ENCODE peak calls at places on chromosomes 4 and X, in four cellular contexts. W is endothelial cell of umbilical vein, I is HCT116, B is GM12878. U is an unnamed sample.

GRCh38 chrX:41014776-41015175 is 70.5 kb upstream of the USP9X start:
- DNase-seq in B (no peak), W (no peak), I (peak; percentile 51), U (no peak)

GRCh38 chr4:149795256-149795655 is 20.4 kb downstream of the IQCM start:
- DNase-seq in W (no peak), I (no peak), B (no peak), U (no peak)

GRCh38 chr4:47383829-47384427 is 79.6 kb downstream of the COMMD8 start:
- DNase-seq in I (peak; percentile 10), B (no peak), W (peak; percentile 28), U (no peak)

GRCh38 chrX:114924846-114925245 is 92.6 kb downstream of the IL13RA2 start:
- DNase-seq in W (no peak), I (no peak), B (no peak), U (no peak)

GRCh38 chr4:83846193-83846830 is 310.4 kb downstream of the GPAT3 start:
- DNase-seq in I (no peak), B (no peak), W (no peak), U (no peak)

GRCh38 chr4:19155568-19155967 is 1096.1 kb upstream of the SLIT2 start:
- DNase-seq in W (no peak), I (no peak), B (no peak), U (no peak)

GRCh38 chrX:130120321-130120731 is 10.0 kb upstream of the ELF4 start:
- DNase-seq in W (peak; percentile 45), I (no peak), B (no peak), U (no peak)

GRCh38 chrX:8738588-8739189 is 6.8 kb upstream of the ANOS1 start:
- DNase-seq in W (peak; percentile 33), B (no peak), I (no peak), U (peak; percentile 27)

GRCh38 chr4:143616771-143617170 is 83.7 kb downstream of the FREM3 start:
- DNase-seq in I (no peak), W (no peak), B (peak; percentile 48), U (no peak)

GRCh38 chrX:9865804-9866471 is 79.7 kb downstream of the SHROOM2 start:
- DNase-seq in W (peak; percentile 60), B (no peak), I (peak; percentile 87), U (no peak)

GRCh38 chr4:93319011-93319410 is 509.5 kb upstream of the ATOH1 start:
- DNase-seq in W (no peak), I (no peak), B (no peak), U (no peak)

GRCh38 chrX:23907496-23908218 is at the start of the genes APOO and CXorf58:
- DNase-seq in I (peak; percentile 83), B (peak; percentile 54), W (peak; percentile 91), U (peak; percentile 87)
- TF ChIP-seq CTCF in I (no peak), B (peak; percentile 73), W (peak; percentile 83), U (peak; percentile 58)

GRCh38 chr4:119093042-119093827 is 42.4 kb upstream of the MYOZ2 start:
- DNase-seq in W (no peak), B (no peak), I (no peak), U (no peak)

GRCh38 chr4:119099227-119099910 is 36.3 kb upstream of the MYOZ2 start:
- DNase-seq in I (no peak), W (no peak), B (no peak), U (no peak)

GRCh38 chr4:119098306-119098705 is 37.3 kb upstream of the MYOZ2 start:
- DNase-seq in B (no peak), W (no peak), I (no peak), U (no peak)

GRCh38 chr4:119100640-119101039 is 35.0 kb upstream of the MYOZ2 start:
- DNase-seq in W (no peak), B (no peak), I (no peak), U (no peak)

GRCh38 chr4:119097282-119097900 is 38.2 kb upstream of the MYOZ2 start:
- DNase-seq in I (no peak), W (no peak), B (no peak), U (no peak)
- H3K27ac ChIP-seq in I (no peak overlapping the region), W (no peak overlapping the region), B (no peak overlapping the region), U (no peak overlapping the region)

GRCh38 chr4:17095771-17096170 is 197.3 kb upstream of the LDB2 start:
- DNase-seq in B (no peak), W (no peak), I (no peak), U (no peak)
- TF ChIP-seq POLR2AphosphoS5 in B (no peak), W (no peak), I (no peak), U (no peak)

DNA sequence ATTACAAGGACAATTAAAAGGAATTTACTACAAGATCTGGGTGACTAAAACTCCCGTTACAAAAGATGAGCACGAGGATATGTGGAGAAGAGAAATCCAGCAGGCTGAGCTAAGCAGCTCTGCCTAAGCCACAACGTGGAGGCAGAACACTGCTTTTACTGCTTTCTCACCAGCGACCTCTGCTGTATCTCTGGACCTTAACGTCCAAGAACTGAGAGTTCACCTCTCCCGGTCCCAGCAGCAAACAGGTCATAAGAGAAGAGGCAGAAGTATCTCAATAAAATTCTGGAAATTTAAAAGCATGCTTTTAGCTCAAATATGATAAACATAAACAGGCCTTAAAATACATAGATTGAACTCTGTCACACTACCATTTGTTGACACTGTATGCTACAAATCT is 81.0 kb downstream of the ADGRA3 start:
- DNase-seq in B (no peak), I (peak; percentile 13), W (peak; percentile 61), U (peak; percentile 8)
- TF ChIP-seq CTCF in B (peak; percentile 14), I (peak; percentile 32), W (peak; percentile 57), U (no peak)

GRCh38 chr4:4719446-4719845 is 140.0 kb upstream of the MSX1 start:
- DNase-seq in I (no peak), B (no peak), W (no peak), U (no peak)
- H3K27ac ChIP-seq in I (no peak overlapping the region), B (no peak overlapping the region), W (no peak overlapping the region), U (no peak overlapping the region)

DNA sequence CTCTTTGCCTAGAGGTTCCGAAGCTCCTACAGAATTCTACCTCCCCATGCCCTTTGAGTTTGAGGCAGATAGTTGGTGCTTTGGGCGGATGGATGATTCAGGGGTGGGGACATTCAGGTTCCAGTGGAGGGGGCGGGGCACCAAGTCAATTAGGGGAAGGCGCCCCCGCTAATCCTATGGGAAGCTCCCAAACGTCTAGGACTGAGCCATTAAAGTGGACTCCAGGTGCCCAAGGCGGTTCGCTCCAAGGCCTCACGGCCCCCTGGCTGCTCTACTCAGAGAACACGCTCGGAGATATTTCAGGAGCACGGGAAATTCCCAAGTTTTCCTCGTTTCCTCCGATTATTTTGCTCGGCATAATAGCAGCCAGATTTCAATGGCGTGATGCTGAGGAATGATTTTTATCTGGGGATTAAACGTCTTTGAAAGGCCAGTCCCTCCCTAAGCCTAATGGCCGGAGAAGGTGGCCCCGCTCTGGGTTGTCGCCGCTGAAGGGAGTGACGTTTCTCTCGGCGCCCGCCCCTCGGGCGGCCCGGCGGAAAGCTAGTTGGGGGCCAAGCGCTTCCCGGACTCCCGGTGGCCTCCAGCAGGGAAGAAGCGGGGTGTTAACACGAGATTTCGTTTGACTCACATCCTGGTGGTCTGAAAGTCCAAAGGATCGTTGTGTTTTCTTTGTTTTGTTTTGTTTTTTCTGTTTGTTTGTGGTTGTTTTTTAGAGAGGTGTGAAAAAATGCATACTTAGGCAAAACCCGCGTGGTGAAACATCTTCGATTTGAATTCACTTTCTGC is 1.5 kb downstream of the MSX1 start:
- DNase-seq in W (peak; percentile 51), I (no peak), B (no peak), U (no peak)
- TF ChIP-seq POLR2AphosphoS5 in W (no peak), I (no peak), B (no peak), U (no peak)

GRCh38 chr4:8022767-8023695 is 83.4 kb upstream of the AFAP1 start:
- DNase-seq in B (no peak), W (no peak), I (no peak), U (no peak)

GRCh38 chr4:8024073-8024786 is 84.6 kb upstream of the AFAP1 start:
- DNase-seq in W (no peak), B (no peak), I (no peak), U (no peak)

GRCh38 chr4:8019396-8020365 is 80.0 kb upstream of the AFAP1 start:
- DNase-seq in I (no peak), B (no peak), W (no peak), U (peak; percentile 20)

GRCh38 chr4:8023696-8024033 is 84.0 kb upstream of the AFAP1 start:
- DNase-seq in W (no peak), I (no peak), B (no peak), U (no peak)

GRCh38 chr4:8021796-8022195 is 82.1 kb upstream of the AFAP1 start:
- DNase-seq in B (no peak), W (no peak), I (no peak), U (no peak)
- TF ChIP-seq CTCF in B (no peak), W (no peak), I (no peak), U (no peak)

GRCh38 chr4:16257611-16258010 is 31.3 kb upstream of the TAPT1 start:
- DNase-seq in B (no peak), I (no peak), W (no peak), U (no peak)
- H3K27ac ChIP-seq in B (no peak overlapping the region), I (no peak overlapping the region), W (no peak overlapping the region), U (no peak overlapping the region)

DNA sequence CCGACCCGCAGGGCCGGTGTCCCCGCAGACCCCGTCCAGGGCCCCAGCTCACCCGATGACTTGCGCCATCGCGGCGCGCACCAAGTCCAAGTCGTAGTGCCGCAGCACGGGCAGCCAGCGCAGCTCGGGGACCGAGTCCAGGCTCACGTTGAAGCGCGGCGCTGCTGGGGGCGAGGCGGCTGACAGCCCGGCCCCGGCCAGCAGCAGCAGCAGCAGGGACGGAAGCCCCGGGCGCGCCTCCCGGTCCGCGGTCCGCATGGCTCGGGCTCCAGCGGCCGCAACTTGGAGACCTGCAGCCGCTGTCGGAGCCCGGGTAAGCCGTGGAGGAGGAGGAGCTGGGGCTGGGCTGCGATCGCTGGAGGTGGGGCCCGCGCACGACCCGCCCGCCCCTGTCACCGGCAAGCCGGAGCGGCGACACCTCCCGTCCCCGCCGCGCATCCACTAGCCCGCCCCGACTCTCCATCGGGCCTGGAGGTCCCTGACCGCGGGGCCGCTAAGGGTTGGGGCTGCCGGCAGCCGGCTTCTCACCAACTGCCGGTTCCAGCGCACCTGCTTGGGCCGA is at the start of gene NAAA:
- DNase-seq in I (peak; percentile 51), B (no peak), W (peak; percentile 81), U (peak; percentile 82)
- TF ChIP-seq POLR2AphosphoS5 in I (peak; percentile 65), B (no peak), W (peak; percentile 42), U (peak; percentile 3)

U was measured in prostate gland.